ENCODE peak calls at places on chromosomes 13 and 19, in seven cellular contexts. P, K, M, A, V, Y and L are unnamed samples.

GRCh38 chr19:36460046-36460445 is 29.3 kb downstream of the ZNF566 start:
- DNase-seq in Y (peak; percentile 67), V (no peak), P (no peak), M (no peak), A (no peak), K (no peak), L (no peak)

GRCh38 chr13:91398413-91399188 is at the start of gene GPC5:
- DNase-seq in K (peak; percentile 75), Y (peak; percentile 56), P (peak; percentile 57), A (peak; percentile 48), M (peak; percentile 63), V (peak; percentile 95), L (peak; percentile 59)

GRCh38 chr19:41893899-41894298 is 10.9 kb downstream of the ARHGEF1 start:
- DNase-seq in A (no peak), P (no peak), Y (no peak), K (no peak), V (no peak), M (no peak), L (no peak)

GRCh38 chr13:109981000-109981399 is 194.6 kb upstream of the IRS2 start:
- DNase-seq in P (no peak), A (no peak), M (no peak), Y (no peak), V (no peak), K (no peak), L (no peak)

GRCh38 chr13:109974354-109974753 is 188.0 kb upstream of the IRS2 start:
- DNase-seq in A (no peak), Y (peak; percentile 35), P (no peak), M (no peak), V (no peak), K (no peak), L (no peak)

GRCh38 chr13:26909515-26909914 is 148.9 kb upstream of the GPR12 start:
- DNase-seq in M (no peak), A (no peak), V (no peak), P (no peak), Y (no peak), K (no peak), L (no peak)

GRCh38 chr13:90445179-90445578 is 902.3 kb upstream of the MIR17HG start:
- DNase-seq in A (no peak), V (no peak), P (peak; percentile 88), Y (peak; percentile 98), M (no peak), K (no peak), L (peak; percentile 33)

GRCh38 chr13:85140192-85140591 is 659.0 kb downstream of the SLITRK6 start:
- DNase-seq in V (no peak), P (peak; percentile 78), M (no peak), Y (peak; percentile 3), A (no peak), K (no peak), L (no peak)

GRCh38 chr19:1847684-1848398 is 442 bp downstream of the REXO1 start:
- DNase-seq in K (no peak), M (no peak), P (peak; percentile 25), A (no peak), V (peak; percentile 85), Y (peak; percentile 57), L (peak; percentile 73)

GRCh38 chr13:30398601-30399072 is 23.7 kb upstream of the UBE2L5 start:
- DNase-seq in P (no peak), M (no peak), Y (peak; percentile 32), V (no peak), A (no peak), K (no peak), L (no peak)

GRCh38 chr19:38385804-38386257 is 2.0 kb downstream of the GGN start:
- DNase-seq in A (no peak), P (no peak), V (peak; percentile 82), M (no peak), Y (no peak), K (no peak), L (no peak)

GRCh38 chr19:11699931-11700794 is 38.6 kb downstream of the ZNF823 start:
- DNase-seq in K (no peak), M (no peak), A (no peak), V (no peak), Y (peak; percentile 31), P (peak; percentile 77), L (peak; percentile 14)

GRCh38 chr13:61695147-61695546 is 279.5 kb upstream of the PCDH20 start:
- DNase-seq in K (no peak), M (no peak), P (peak; percentile 46), A (no peak), Y (peak; percentile 10), V (no peak), L (no peak)

GRCh38 chr13:50589139-50589538 is 254.4 kb downstream of the DLEU7 start:
- DNase-seq in M (no peak), P (peak; percentile 61), V (no peak), K (no peak), A (no peak), Y (peak; percentile 99), L (no peak)
- H3K27ac ChIP-seq in M (no peak overlapping the region), P (peak overlapping the region; percentile 64), V (no peak overlapping the region), K (no peak overlapping the region), A (no peak overlapping the region), Y (peak overlapping the region; percentile 41), L (no peak overlapping the region)

GRCh38 chr19:6803036-6803404 is 30.5 kb downstream of the VAV1 start:
- DNase-seq in P (no peak), K (no peak), A (no peak), V (no peak), M (no peak), Y (no peak), L (no peak)
- H3K4me3 ChIP-seq in P (no peak overlapping the region), K (no peak overlapping the region), A (no peak overlapping the region), V (no peak overlapping the region), M (no peak overlapping the region), Y (no peak overlapping the region), L (no peak overlapping the region)

GRCh38 chr13:41650706-41651105 is 193.4 kb downstream of the RGCC start:
- DNase-seq in A (no peak), Y (no peak), M (no peak), V (no peak), P (no peak), K (no peak), L (no peak)

GRCh38 chr13:41648314-41648935 is 191.1 kb downstream of the RGCC start:
- DNase-seq in K (no peak), P (peak; percentile 85), M (no peak), A (no peak), V (no peak), Y (peak; percentile 86), L (no peak)

GRCh38 chr13:41652735-41653361 is 195.5 kb downstream of the RGCC start:
- DNase-seq in P (peak; percentile 60), Y (peak; percentile 60), V (no peak), A (peak; percentile 42), M (no peak), K (no peak), L (peak; percentile 14)

GRCh38 chr13:41649659-41650058 is 192.3 kb downstream of the RGCC start:
- DNase-seq in K (no peak), V (no peak), P (peak; percentile 43), A (no peak), Y (peak; percentile 36), M (no peak), L (peak; percentile 36)

DNA sequence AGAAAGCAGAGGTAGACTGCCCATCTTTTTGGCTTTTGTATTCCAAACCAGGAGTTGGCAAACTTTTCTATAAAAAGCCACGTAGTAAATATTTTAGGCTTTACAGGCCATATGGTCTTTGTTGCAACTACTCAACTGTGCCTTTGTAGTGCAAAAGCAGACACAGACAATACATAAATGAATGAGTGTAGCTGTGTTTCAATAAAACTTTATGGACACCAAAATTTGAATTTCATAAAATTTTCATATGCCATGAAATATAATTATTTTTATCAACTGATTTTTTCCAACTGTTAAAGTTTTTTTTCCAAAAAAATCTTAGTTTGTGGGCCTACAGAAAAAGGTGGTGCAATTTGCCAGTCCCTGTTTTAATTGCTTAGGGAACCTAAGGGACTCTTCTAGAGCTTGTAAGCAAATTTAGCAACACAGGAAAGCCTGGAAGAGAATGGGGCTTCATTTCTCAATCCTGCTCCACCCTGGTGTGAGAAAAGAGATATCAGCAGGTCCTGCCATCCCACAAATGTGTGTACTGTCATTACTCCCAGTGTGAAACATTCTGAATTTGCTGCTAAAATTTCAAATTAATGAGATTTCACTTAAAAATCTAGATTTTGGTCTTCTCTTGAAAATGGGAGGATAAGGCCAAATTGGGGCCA is 194.2 kb downstream of the RGCC start:
- DNase-seq in M (no peak), A (no peak), P (no peak), V (no peak), Y (no peak), K (no peak), L (no peak)
- H3K27ac ChIP-seq in M (no peak overlapping the region), A (peak overlapping the region; percentile 28), P (no peak overlapping the region), V (peak overlapping the region; percentile 42), Y (no peak overlapping the region), K (peak overlapping the region; percentile 58), L (no peak overlapping the region)

GRCh38 chr19:4370418-4371041 is 27.2 kb downstream of the MPND start:
- DNase-seq in Y (no peak), K (no peak), P (no peak), V (no peak), M (no peak), A (no peak), L (no peak)
- H3K4me3 ChIP-seq in Y (no peak overlapping the region), K (peak overlapping the region; percentile 50), P (no peak overlapping the region), V (no peak overlapping the region), M (no peak overlapping the region), A (no peak overlapping the region), L (no peak overlapping the region)

GRCh38 chr19:32692727-32693061 is 1.1 kb downstream of the NUDT19 start:
- DNase-seq in V (no peak), P (no peak), K (no peak), M (no peak), Y (no peak), A (no peak), L (no peak)
- H3K27ac ChIP-seq in V (peak overlapping the region; percentile 92), P (peak overlapping the region; percentile 34), K (peak overlapping the region; percentile 95), M (no peak overlapping the region), Y (peak overlapping the region; percentile 75), A (peak overlapping the region; percentile 92), L (no peak overlapping the region)

GRCh38 chr13:27952931-27953670 is 16.0 kb downstream of the CDX2 start:
- DNase-seq in Y (no peak), P (no peak), A (no peak), K (no peak), V (no peak), M (peak; percentile 84), L (no peak)
- H3K4me3 ChIP-seq in Y (peak overlapping the region; percentile 55), P (peak overlapping the region; percentile 74), A (peak overlapping the region; percentile 22), K (peak overlapping the region; percentile 62), V (peak overlapping the region; percentile 13), M (peak overlapping the region; percentile 35), L (peak overlapping the region; percentile 24)

GRCh38 chr19:6745965-6746364 is 6.5 kb downstream of the TRIP10 start:
- DNase-seq in Y (no peak), A (no peak), V (no peak), M (no peak), P (no peak), K (no peak), L (no peak)

GRCh38 chr19:6744381-6745288 is 5.2 kb downstream of the TRIP10 start:
- DNase-seq in A (peak; percentile 95), K (peak; percentile 90), M (peak; percentile 71), Y (peak; percentile 85), P (peak; percentile 96), V (peak; percentile 93), L (peak; percentile 84)

GRCh38 chr19:6740589-6741348 is 1.3 kb downstream of the TRIP10 start:
- DNase-seq in K (peak; percentile 70), V (peak; percentile 90), Y (peak; percentile 35), M (peak; percentile 54), P (peak; percentile 55), A (peak; percentile 78), L (peak; percentile 53)

GRCh38 chr19:6743071-6743470 is 3.6 kb downstream of the TRIP10 start:
- DNase-seq in P (no peak), M (no peak), A (no peak), K (no peak), V (peak; percentile 59), Y (no peak), L (no peak)

GRCh38 chr19:6743714-6744380 is 4.4 kb downstream of the TRIP10 start:
- DNase-seq in P (peak; percentile 47), A (no peak), V (peak; percentile 23), K (no peak), M (no peak), Y (no peak), L (no peak)
- H3K27ac ChIP-seq in P (peak overlapping the region; percentile 85), A (peak overlapping the region; percentile 75), V (peak overlapping the region; percentile 61), K (peak overlapping the region; percentile 94), M (peak overlapping the region; percentile 35), Y (peak overlapping the region; percentile 68), L (peak overlapping the region; percentile 89)